ENCODE peak calls at places on chromosomes 6 and 20, in seven cellular contexts. M, S, L, N, J, B and Y are unnamed samples.
A peak's percentile ranks its signal among the peaks of the same experiment; 100 is the strongest.

GRCh38 chr20:63957004-63957689 is 931 bp upstream of the UCKL1 start:
- DNase-seq in M (peak; percentile 95), S (peak; percentile 69), L (peak; percentile 49), N (peak; percentile 73), J (peak; percentile 90), B (no peak), Y (peak; percentile 71)

GRCh38 chr6:21003780-21004541 is 469.7 kb downstream of the CDKAL1 start:
- DNase-seq in M (no peak), S (peak; percentile 14), L (peak; percentile 89), N (no peak), J (no peak), B (no peak), Y (no peak)

GRCh38 chr6:21377356-21377755 is 216.2 kb upstream of the SOX4 start:
- DNase-seq in M (no peak), S (peak; percentile 87), L (no peak), N (no peak), J (peak; percentile 83), B (no peak), Y (no peak)

GRCh38 chr6:11497881-11498280 is 39.7 kb upstream of the TMEM170B start:
- DNase-seq in M (no peak), S (no peak), L (no peak), N (no peak), J (no peak), B (no peak), Y (no peak)

GRCh38 chr20:5171074-5171789 is 44.4 kb downstream of the CDS2 start:
- DNase-seq in M (peak; percentile 43), S (no peak), L (no peak), N (no peak), J (peak; percentile 31), B (peak; percentile 36), Y (peak; percentile 62)

GRCh38 chr6:96304997-96305396 is 216.6 kb upstream of the UFL1 start:
- DNase-seq in M (no peak), S (no peak), L (no peak), N (no peak), J (no peak), B (no peak), Y (peak; percentile 0)

GRCh38 chr20:54219751-54220426 is 12.0 kb downstream of the PFDN4 start:
- DNase-seq in M (no peak), S (peak; percentile 74), L (peak; percentile 63), N (no peak), J (peak; percentile 56), B (no peak), Y (peak; percentile 33)

GRCh38 chr20:48142258-48142657 is 357.0 kb upstream of the SULF2 start:
- DNase-seq in M (no peak), S (no peak), L (no peak), N (no peak), J (no peak), B (peak; percentile 46), Y (no peak)

GRCh38 chr6:167566711-167567141 is 241.8 kb downstream of the TTLL2 start:
- DNase-seq in M (no peak), S (no peak), L (no peak), N (no peak), J (no peak), B (no peak), Y (no peak)

GRCh38 chr6:119979862-119980261 is 630.3 kb upstream of the MAN1A1 start:
- DNase-seq in M (no peak), S (no peak), L (peak; percentile 2), N (no peak), J (peak; percentile 46), B (no peak), Y (peak; percentile 13)

GRCh38 chr20:16609066-16609465 is 35.8 kb upstream of the KIF16B start:
- DNase-seq in M (no peak), S (no peak), L (no peak), N (no peak), J (no peak), B (no peak), Y (no peak)

GRCh38 chr6:18530201-18530600 is 143.1 kb downstream of the RNF144B start:
- DNase-seq in M (no peak), S (no peak), L (no peak), N (no peak), J (no peak), B (no peak), Y (no peak)

GRCh38 chr6:46918830-46919229 is 2.9 kb downstream of the ADGRF5 start:
- DNase-seq in M (no peak), S (no peak), L (no peak), N (no peak), J (no peak), B (no peak), Y (no peak)

GRCh38 chr20:44073011-44073674 is 113.8 kb downstream of the JPH2 start:
- DNase-seq in M (no peak), S (no peak), L (no peak), N (no peak), J (no peak), B (no peak), Y (no peak)

GRCh38 chr6:46626976-46627375 is 25.6 kb downstream of the CYP39A1 start:
- DNase-seq in M (no peak), S (no peak), L (no peak), N (no peak), J (no peak), B (no peak), Y (no peak)

GRCh38 chr6:86526238-86526637 is 411.1 kb upstream of the HTR1E start:
- DNase-seq in M (no peak), S (peak; percentile 20), L (no peak), N (no peak), J (peak; percentile 39), B (no peak), Y (no peak)

GRCh38 chr20:48547682-48548081 is 280.1 kb downstream of the PREX1 start:
- DNase-seq in M (no peak), S (no peak), L (no peak), N (no peak), J (no peak), B (no peak), Y (no peak)

GRCh38 chr20:63060057-63060991 is 53.6 kb upstream of the BHLHE23 start:
- DNase-seq in M (peak; percentile 34), S (no peak), L (peak; percentile 22), N (no peak), J (no peak), B (no peak), Y (peak; percentile 10)

GRCh38 chr6:162963861-162964260 is 236.1 kb downstream of the PACRG start:
- DNase-seq in M (no peak), S (no peak), L (no peak), N (no peak), J (no peak), B (no peak), Y (peak; percentile 25)

GRCh38 chr6:119077643-119078448 is 618 bp downstream of the FAM184A start:
- DNase-seq in M (peak; percentile 78), S (peak; percentile 39), L (no peak), N (peak; percentile 9), J (peak; percentile 61), B (no peak), Y (peak; percentile 9)

GRCh38 chr6:127180421-127180820 is 62.0 kb downstream of the RSPO3 start:
- DNase-seq in M (no peak), S (no peak), L (no peak), N (no peak), J (no peak), B (no peak), Y (no peak)

GRCh38 chr6:7164536-7165001 is 56.8 kb downstream of the RREB1 start:
- DNase-seq in M (no peak), S (no peak), L (no peak), N (no peak), J (no peak), B (no peak), Y (no peak)
- H3K4ac ChIP-seq in M (no peak overlapping the region), S (no peak overlapping the region), L (peak overlapping the region; percentile 42), N (no peak overlapping the region), J (no peak overlapping the region), B (no peak overlapping the region), Y (no peak overlapping the region)

DNA sequence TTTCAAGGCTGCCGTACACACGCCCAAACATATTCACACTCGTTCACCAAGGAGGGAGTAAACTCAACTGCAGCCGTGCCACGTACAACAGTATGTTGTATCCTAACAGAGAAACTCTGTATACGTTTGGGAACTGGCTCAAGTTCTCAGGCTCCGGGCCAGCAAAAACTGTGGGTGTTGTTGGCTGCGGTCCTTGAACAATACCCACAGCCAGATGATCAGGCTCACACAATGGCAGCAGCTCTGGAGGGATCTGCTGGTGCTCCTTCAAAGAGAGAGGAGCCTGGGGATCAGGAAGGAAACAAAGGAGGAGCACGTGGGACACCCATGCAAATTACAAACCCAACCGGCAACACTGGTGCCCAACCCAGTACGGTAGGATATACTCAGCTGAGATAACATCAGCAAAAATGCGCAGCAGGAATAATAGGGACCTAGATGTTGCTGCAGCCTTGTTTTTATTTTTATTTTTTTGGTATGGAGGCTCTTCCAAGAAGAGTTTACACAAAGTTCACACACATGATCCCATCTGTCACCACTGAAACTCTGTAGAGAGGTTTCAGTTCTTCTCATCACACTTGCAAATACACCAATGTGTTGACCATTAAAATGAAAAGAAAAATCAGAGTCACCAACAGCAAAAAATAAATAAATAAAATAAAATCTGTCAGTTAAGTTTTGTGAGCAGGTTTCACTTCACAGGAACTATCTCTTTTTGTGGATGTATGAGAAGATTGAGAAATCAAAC is 41.1 kb upstream of the PDE10A start:
- DNase-seq in M (no peak), S (no peak), L (peak; percentile 84), N (no peak), J (no peak), B (no peak), Y (no peak)
- H2BK120ac ChIP-seq in M (no peak overlapping the region), S (no peak overlapping the region), L (peak overlapping the region; percentile 74), N (no peak overlapping the region), J (no peak overlapping the region), B (no peak overlapping the region), Y (no peak overlapping the region)

DNA sequence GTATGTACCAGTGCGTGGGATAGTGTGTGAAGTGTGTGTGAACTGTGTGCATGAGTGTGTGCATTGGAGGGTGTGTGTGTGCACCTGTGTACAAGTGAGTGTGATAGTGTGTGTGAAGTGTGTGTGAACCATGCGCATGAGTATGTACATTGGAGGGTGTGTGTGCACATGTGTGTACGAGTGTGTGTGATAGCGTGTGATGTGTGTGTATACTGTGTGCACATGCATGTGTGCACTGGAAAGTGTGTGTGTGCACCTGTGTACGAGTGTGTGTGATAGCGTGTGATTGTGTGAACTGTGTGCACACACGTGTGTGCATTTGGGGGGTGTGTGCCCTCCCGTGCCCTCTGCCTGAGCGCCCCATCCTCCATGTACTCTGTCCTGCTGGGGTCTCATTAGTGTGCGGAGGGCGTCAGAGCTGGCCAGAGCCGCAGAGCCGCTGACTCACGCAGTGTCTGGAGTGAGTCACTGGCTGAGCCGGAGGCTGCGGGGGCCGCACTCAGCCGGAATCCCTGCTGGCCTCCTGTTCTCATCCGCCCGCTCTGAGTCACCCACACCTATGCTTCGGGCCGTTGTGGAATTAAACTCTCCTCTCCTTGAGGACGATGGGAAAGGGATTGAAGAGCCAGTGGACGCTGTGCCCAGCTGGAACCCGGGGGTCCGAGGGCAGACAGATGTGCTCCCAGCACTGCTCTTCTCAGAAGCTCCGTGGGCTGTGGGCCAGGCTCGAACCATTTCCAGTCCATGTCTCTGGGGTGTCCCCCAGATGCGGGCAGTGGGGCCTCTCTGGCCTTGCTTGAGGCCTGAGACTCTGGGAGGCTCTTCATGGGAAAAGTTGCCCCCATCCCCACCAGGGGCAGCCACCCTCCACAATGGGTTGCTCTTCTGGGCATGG is 27.3 kb upstream of the STX16 start:
- DNase-seq in M (no peak), S (peak; percentile 87), L (peak; percentile 97), N (peak; percentile 41), J (no peak), B (no peak), Y (peak; percentile 96)
- H3K4me2 ChIP-seq in M (no peak overlapping the region), S (peak overlapping the region; percentile 20), L (peak overlapping the region; percentile 51), N (no peak overlapping the region), J (no peak overlapping the region), B (no peak overlapping the region), Y (no peak overlapping the region)

DNA sequence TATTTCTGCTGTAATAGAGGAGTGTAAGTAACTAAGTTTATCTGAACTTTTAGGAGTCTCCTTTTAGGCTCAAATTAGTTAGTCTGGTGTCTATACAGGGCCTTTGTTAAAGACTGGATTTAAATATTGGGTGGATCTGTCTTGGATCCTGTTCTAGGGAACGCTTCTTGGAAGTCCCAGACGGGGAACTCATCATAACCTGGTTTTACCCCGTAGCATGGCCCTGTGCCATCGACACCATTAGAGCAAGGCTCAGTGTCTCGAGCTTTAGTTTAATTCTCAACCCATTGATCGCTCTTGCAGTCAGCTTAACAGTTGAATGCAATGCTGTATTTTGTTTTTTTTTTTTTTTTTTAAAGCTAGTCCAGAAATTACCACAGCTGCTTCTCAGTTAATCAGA is 89.9 kb downstream of the CARMIL1 start:
- DNase-seq in M (no peak), S (no peak), L (no peak), N (no peak), J (no peak), B (no peak), Y (no peak)
- H3K4ac ChIP-seq in M (no peak overlapping the region), S (no peak overlapping the region), L (no peak overlapping the region), N (no peak overlapping the region), J (no peak overlapping the region), B (no peak overlapping the region), Y (no peak overlapping the region)